ENCODE peak calls at places on chromosome 20, in six cellular contexts. W is IMR-90, S is trophoblast cell, D is H9, O is neuronal stem cell, K is H1. G is an unnamed sample.

GRCh38 chr20:8635048-8635572 is 433.8 kb upstream of the PLCB4 start:
- DNase-seq in W (no peak), S (no peak), D (no peak), O (no peak), K (no peak), G (no peak)

GRCh38 chr20:52312131-52312729 is 120.7 kb upstream of the ZFP64 start:
- DNase-seq in W (peak; percentile 60), S (peak; percentile 68), D (peak; percentile 42), O (peak; percentile 61), K (no peak), G (peak; percentile 68)

GRCh38 chr20:37319120-37319717 is 26.7 kb upstream of the SRC start:
- DNase-seq in W (peak; percentile 66), S (peak; percentile 50), D (no peak), O (peak; percentile 43), K (no peak), G (peak; percentile 99)

GRCh38 chr20:51376121-51376520 is 166.4 kb downstream of the NFATC2 start:
- DNase-seq in W (no peak), S (no peak), D (no peak), O (no peak), K (no peak), G (peak; percentile 14)

GRCh38 chr20:56202493-56203077 is 45.9 kb upstream of the MC3R start:
- DNase-seq in W (no peak), S (peak; percentile 60), D (no peak), O (no peak), K (no peak), G (no peak)

GRCh38 chr20:31990958-31991705 is 19.1 kb upstream of the CCM2L start:
- DNase-seq in W (no peak), S (no peak), D (no peak), O (no peak), K (no peak), G (no peak)

GRCh38 chr20:24693466-24694156 is 224.2 kb downstream of the SYNDIG1 start:
- DNase-seq in W (no peak), S (no peak), D (peak; percentile 10), O (no peak), K (no peak), G (no peak)

GRCh38 chr20:57240850-57241429 is 25.5 kb downstream of the BMP7 start:
- DNase-seq in W (no peak), S (no peak), D (no peak), O (no peak), K (no peak), G (no peak)

GRCh38 chr20:1819311-1820136 is 75.7 kb upstream of the SIRPA start:
- DNase-seq in W (no peak), S (no peak), D (no peak), O (no peak), K (no peak), G (peak; percentile 40)

GRCh38 chr20:36836591-36837329 is 39.2 kb upstream of the TLDC2 start:
- DNase-seq in W (peak; percentile 57), S (peak; percentile 98), D (peak; percentile 92), O (no peak), K (peak; percentile 65), G (peak; percentile 94)

GRCh38 chr20:18223399-18223798 is 64.9 kb upstream of the ZNF133 start:
- DNase-seq in W (no peak), S (no peak), D (no peak), O (no peak), K (no peak), G (peak; percentile 16)

GRCh38 chr20:61127311-61128044 is 124.6 kb upstream of the CDH4 start:
- DNase-seq in W (peak; percentile 92), S (peak; percentile 1), D (no peak), O (no peak), K (no peak), G (no peak)

GRCh38 chr20:20327756-20328155 is 40.1 kb upstream of the INSM1 start:
- DNase-seq in W (peak; percentile 1), S (no peak), D (no peak), O (no peak), K (no peak), G (no peak)

GRCh38 chr20:52033313-52033712 is 158.3 kb downstream of the ZFP64 start:
- DNase-seq in W (peak; percentile 38), S (no peak), D (no peak), O (no peak), K (no peak), G (peak; percentile 49)

GRCh38 chr20:11626551-11626950 is 291.1 kb upstream of the BTBD3 start:
- DNase-seq in W (no peak), S (no peak), D (no peak), O (no peak), K (no peak), G (no peak)

GRCh38 chr20:50110141-50111047 is 2.6 kb downstream of the UBE2V1 start:
- DNase-seq in W (no peak), S (peak; percentile 87), D (no peak), O (no peak), K (no peak), G (peak; percentile 65)

GRCh38 chr20:57392512-57393271 is 1.5 kb downstream of the RBM38 start:
- DNase-seq in W (no peak), S (no peak), D (no peak), O (no peak), K (no peak), G (no peak)

GRCh38 chr20:11452326-11452725 is 465.4 kb upstream of the BTBD3 start:
- DNase-seq in W (peak; percentile 59), S (no peak), D (no peak), O (no peak), K (no peak), G (peak; percentile 35)

GRCh38 chr20:49888341-49889244 is 26.7 kb downstream of the SPATA2 start:
- DNase-seq in W (peak; percentile 56), S (peak; percentile 78), D (peak; percentile 89), O (peak; percentile 81), K (peak; percentile 76), G (peak; percentile 89)

GRCh38 chr20:44182135-44182765 is 4.7 kb downstream of the JPH2 start:
- DNase-seq in W (no peak), S (no peak), D (no peak), O (no peak), K (no peak), G (peak; percentile 35)

GRCh38 chr20:37711001-37711400 is 17.2 kb downstream of the CTNNBL1 start:
- DNase-seq in W (no peak), S (peak; percentile 98), D (no peak), O (no peak), K (no peak), G (peak; percentile 67)

GRCh38 chr20:17747431-17747846 is 47.7 kb downstream of the BANF2 start:
- DNase-seq in W (peak; percentile 94), S (peak; percentile 71), D (no peak), O (no peak), K (no peak), G (no peak)

GRCh38 chr20:32960849-32961731 is 43.1 kb downstream of the SUN5 start:
- DNase-seq in W (no peak), S (no peak), D (no peak), O (no peak), K (no peak), G (no peak)

GRCh38 chr20:41483553-41483930 is 116.9 kb upstream of the EMILIN3 start:
- DNase-seq in W (peak; percentile 60), S (no peak), D (no peak), O (no peak), K (no peak), G (no peak)

GRCh38 chr20:32354592-32355416 is 3.3 kb upstream of the ASXL1 start:
- DNase-seq in W (peak; percentile 76), S (peak; percentile 83), D (no peak), O (no peak), K (no peak), G (no peak)

GRCh38 chr20:853406-853996 is 20.0 kb downstream of the FAM110A start:
- DNase-seq in W (no peak), S (no peak), D (no peak), O (no peak), K (no peak), G (no peak)

GRCh38 chr20:9130407-9130995 is 61.6 kb downstream of the PLCB4 start:
- DNase-seq in W (peak; percentile 44), S (no peak), D (no peak), O (no peak), K (no peak), G (no peak)

GRCh38 chr20:298755-299391 is 1.5 kb downstream of the ZCCHC3 start:
- DNase-seq in W (no peak), S (no peak), D (no peak), O (no peak), K (no peak), G (no peak)

GRCh38 chr20:60258255-60258863 is 300.1 kb downstream of the CDH26 start:
- DNase-seq in W (no peak), S (no peak), D (no peak), O (no peak), K (no peak), G (no peak)

GRCh38 chr20:24577271-24577909 is 108.0 kb downstream of the SYNDIG1 start:
- DNase-seq in W (no peak), S (no peak), D (no peak), O (no peak), K (no peak), G (peak; percentile 18)

GRCh38 chr20:53421343-53421742 is 172.3 kb downstream of the ZNF217 start:
- DNase-seq in W (no peak), S (no peak), D (no peak), O (no peak), K (no peak), G (no peak)

GRCh38 chr20:62143118-62143975 is at the start of the genes PSMA7 and SS18L1:
- DNase-seq in W (peak; percentile 80), S (peak; percentile 85), D (peak; percentile 72), O (peak; percentile 83), K (no peak), G (peak; percentile 92)
- H3K23ac ChIP-seq in W (peak within 1 kb of the TSS; percentile 68), S (no peak within 1 kb of the TSS), D (no peak within 1 kb of the TSS), O (peak within 1 kb of the TSS; percentile 82), K (no peak within 1 kb of the TSS), G (peak within 1 kb of the TSS; percentile 45)

GRCh38 chr20:64225166-64225595 is 30.4 kb upstream of the PCMTD2 start:
- DNase-seq in W (no peak), S (no peak), D (no peak), O (no peak), K (no peak), G (no peak)
- H2BK5ac ChIP-seq in W (peak overlapping the region; percentile 45), S (no peak overlapping the region), D (no peak overlapping the region), O (no peak overlapping the region), K (no peak overlapping the region), G (no peak overlapping the region)

DNA sequence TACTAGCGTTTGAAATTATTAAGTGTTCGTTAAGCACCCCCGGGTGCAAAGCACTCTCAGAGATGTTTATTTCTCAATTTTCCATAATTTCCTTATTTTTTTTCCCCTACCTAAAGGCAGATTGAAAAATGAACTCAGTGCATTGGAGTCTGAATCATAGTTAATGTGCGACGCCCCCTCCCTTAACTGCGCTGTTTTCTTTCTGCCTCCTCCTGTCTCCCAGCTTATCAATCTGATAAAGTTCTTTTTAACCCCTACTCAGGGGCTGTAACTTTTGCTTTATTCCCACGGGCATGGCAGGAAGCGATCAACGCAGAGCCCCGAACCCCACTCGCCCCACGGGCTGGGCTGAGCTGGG is 58.2 kb downstream of the ZNF831 start:
- DNase-seq in W (no peak), S (no peak), D (no peak), O (no peak), K (no peak), G (no peak)
- H3K27ac ChIP-seq in W (no peak overlapping the region), S (no peak overlapping the region), D (no peak overlapping the region), O (no peak overlapping the region), K (no peak overlapping the region), G (no peak overlapping the region)

GRCh38 chr20:35541783-35542662 is at the start of gene ERGIC3:
- DNase-seq in W (peak; percentile 90), S (peak; percentile 99), D (peak; percentile 99), O (peak; percentile 97), K (peak; percentile 97), G (peak; percentile 99)
- H3K23ac ChIP-seq in W (peak within 1 kb of the TSS; percentile 88), S (no peak within 1 kb of the TSS), D (no peak within 1 kb of the TSS), O (peak within 1 kb of the TSS; percentile 68), K (no peak within 1 kb of the TSS), G (no peak within 1 kb of the TSS)

GRCh38 chr20:47318596-47319516 is 37.6 kb downstream of the ZMYND8 start:
- DNase-seq in W (peak; percentile 69), S (peak; percentile 78), D (peak; percentile 79), O (no peak), K (no peak), G (peak; percentile 91)
- H2BK5ac ChIP-seq in W (peak overlapping the region; percentile 99), S (peak overlapping the region; percentile 95), D (peak overlapping the region; percentile 98), O (peak overlapping the region; percentile 8), K (peak overlapping the region; percentile 100), G (peak overlapping the region; percentile 95)